ENCODE peak calls at places on chromosome 5, in four cellular contexts. N is transverse colon, O is H1, Q is stomach. U is an unnamed sample.

GRCh38 chr5:16616536-16617271 is at the start of gene RETREG1:
- DNase-seq in N (peak), O (peak), Q (peak), U (peak)

GRCh38 chr5:139371482-139372435 is 11.3 kb downstream of the SLC23A1 start:
- DNase-seq in N (no peak), O (no peak), Q (no peak), U (no peak)

GRCh38 chr5:129664336-129664937 is 83.5 kb upstream of the MINAR2 start:
- DNase-seq in N (peak), O (peak), Q (peak), U (peak)

GRCh38 chr5:1779021-1779680 is 20.5 kb downstream of the MRPL36 start:
- DNase-seq in N (no peak), O (no peak), Q (no peak), U (no peak)

GRCh38 chr5:149153751-149154610 is 12.7 kb downstream of the ABLIM3 start:
- DNase-seq in N (no peak), O (no peak), Q (no peak), U (no peak)

GRCh38 chr5:179307931-179308471 is 37.3 kb downstream of the ADAMTS2 start:
- DNase-seq in N (no peak), O (no peak), Q (no peak), U (no peak)

GRCh38 chr5:168607946-168608345 is 28.8 kb upstream of the PANK3 start:
- DNase-seq in N (no peak), O (no peak), Q (no peak), U (no peak)

GRCh38 chr5:56128166-56128565 is 105.0 kb downstream of the ANKRD55 start:
- DNase-seq in N (no peak), O (no peak), Q (peak), U (no peak)

GRCh38 chr5:138018844-138019243 is 14.0 kb downstream of the FAM13B start:
- DNase-seq in N (no peak), O (no peak), Q (no peak), U (no peak)

GRCh38 chr5:112957970-112958773 is 18.4 kb upstream of the DCP2 start:
- DNase-seq in N (peak), O (no peak), Q (peak), U (no peak)

GRCh38 chr5:139422307-139422893 is 16.9 kb downstream of the DNAJC18 start:
- DNase-seq in N (no peak), O (peak), Q (no peak), U (peak)

GRCh38 chr5:42005561-42006153 is 80.6 kb downstream of the FBXO4 start:
- DNase-seq in N (no peak), O (no peak), Q (no peak), U (peak)

GRCh38 chr5:53170748-53171349 is 61.3 kb upstream of the MOCS2 start:
- DNase-seq in N (peak), O (no peak), Q (no peak), U (peak)

GRCh38 chr5:43852276-43852675 is 249.3 kb downstream of the NNT start:
- DNase-seq in N (no peak), O (no peak), Q (no peak), U (no peak)

GRCh38 chr5:172886974-172887491 is 53.0 kb downstream of the ERGIC1 start:
- DNase-seq in N (peak), O (no peak), Q (peak), U (no peak)

GRCh38 chr5:135186662-135187522 is 152.9 kb upstream of the PITX1 start:
- DNase-seq in N (no peak), O (peak), Q (no peak), U (no peak)

GRCh38 chr5:79136618-79137017 is 25.0 kb downstream of the BHMT start:
- DNase-seq in N (no peak), O (no peak), Q (no peak), U (no peak)

GRCh38 chr5:42992035-42992570 is 48.0 kb downstream of the ANXA2R start:
- DNase-seq in N (peak), O (peak), Q (peak), U (peak)

GRCh38 chr5:56516936-56517521 is 283.9 kb upstream of the ANKRD55 start:
- DNase-seq in N (no peak), O (no peak), Q (peak), U (peak)

GRCh38 chr5:155129513-155129880 is 115.9 kb downstream of the KIF4B start:
- DNase-seq in N (no peak), O (no peak), Q (no peak), U (no peak)

GRCh38 chr5:98928802-98929122 is at the start of gene CHD1:
- DNase-seq in N (peak), O (peak), Q (peak), U (peak)

GRCh38 chr5:98927988-98928801 is 612 bp downstream of the CHD1 start:
- DNase-seq in N (peak), O (peak), Q (peak), U (peak)

GRCh38 chr5:98929123-98929981 is 545 bp upstream of the CHD1 start:
- DNase-seq in N (peak), O (peak), Q (peak), U (peak)

GRCh38 chr5:98929982-98930355 is 1.2 kb upstream of the CHD1 start:
- DNase-seq in N (peak), O (no peak), Q (no peak), U (no peak)

GRCh38 chr5:98927242-98927987 is 1.4 kb downstream of the CHD1 start:
- DNase-seq in N (peak), O (no peak), Q (no peak), U (peak)
- TF ChIP-seq POLR2AphosphoS5 in N (peak), O (no peak), Q (peak), U (no peak)

GRCh38 chr5:164253764-164254163 is 748.3 kb downstream of the MAT2B start:
- DNase-seq in N (no peak), O (no peak), Q (no peak), U (no peak)
- TF ChIP-seq POLR2AphosphoS5 in N (no peak), O (no peak), Q (no peak), U (no peak)

GRCh38 chr5:77418601-77419591 is 73.2 kb downstream of the WDR41 start:
- DNase-seq in N (no peak), O (no peak), Q (no peak), U (no peak)
- TF ChIP-seq POLR2AphosphoS5 in N (no peak), O (no peak), Q (no peak), U (no peak)

DNA sequence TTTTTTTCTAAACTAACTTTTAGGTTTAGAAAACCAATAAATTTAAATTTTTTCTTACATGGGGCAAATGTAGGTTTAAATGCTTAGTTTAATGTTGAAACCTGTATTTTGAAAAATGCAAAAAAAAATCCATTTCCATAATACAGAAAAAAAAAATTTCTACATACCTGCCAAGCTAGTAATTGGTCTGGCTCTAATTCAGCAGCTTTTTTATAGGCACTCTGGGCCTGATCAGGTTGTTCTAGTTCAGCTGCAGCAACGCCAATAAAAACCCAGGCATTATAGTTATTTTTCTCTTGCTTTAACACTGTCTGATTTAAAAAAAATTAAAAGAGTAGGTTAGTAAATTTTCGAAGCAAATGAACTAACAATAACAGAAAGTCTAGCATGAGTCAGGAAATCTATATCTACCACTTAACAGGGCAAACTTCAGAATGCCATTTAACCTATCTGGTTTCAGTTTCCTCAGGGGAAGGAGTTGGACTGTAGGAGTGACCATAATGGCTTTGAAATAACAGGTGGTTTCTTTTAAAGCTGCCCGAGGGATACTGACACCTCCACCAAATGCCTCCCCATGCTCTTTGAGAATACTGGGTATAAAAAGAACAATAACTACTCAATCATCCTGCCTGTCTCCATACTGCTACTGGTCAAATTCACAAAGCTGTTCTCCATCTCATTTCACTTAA is 11.6 kb downstream of the SKIC3 start:
- DNase-seq in N (no peak), O (no peak), Q (no peak), U (no peak)
- TF ChIP-seq POLR2AphosphoS5 in N (no peak), O (no peak), Q (no peak), U (no peak)

DNA sequence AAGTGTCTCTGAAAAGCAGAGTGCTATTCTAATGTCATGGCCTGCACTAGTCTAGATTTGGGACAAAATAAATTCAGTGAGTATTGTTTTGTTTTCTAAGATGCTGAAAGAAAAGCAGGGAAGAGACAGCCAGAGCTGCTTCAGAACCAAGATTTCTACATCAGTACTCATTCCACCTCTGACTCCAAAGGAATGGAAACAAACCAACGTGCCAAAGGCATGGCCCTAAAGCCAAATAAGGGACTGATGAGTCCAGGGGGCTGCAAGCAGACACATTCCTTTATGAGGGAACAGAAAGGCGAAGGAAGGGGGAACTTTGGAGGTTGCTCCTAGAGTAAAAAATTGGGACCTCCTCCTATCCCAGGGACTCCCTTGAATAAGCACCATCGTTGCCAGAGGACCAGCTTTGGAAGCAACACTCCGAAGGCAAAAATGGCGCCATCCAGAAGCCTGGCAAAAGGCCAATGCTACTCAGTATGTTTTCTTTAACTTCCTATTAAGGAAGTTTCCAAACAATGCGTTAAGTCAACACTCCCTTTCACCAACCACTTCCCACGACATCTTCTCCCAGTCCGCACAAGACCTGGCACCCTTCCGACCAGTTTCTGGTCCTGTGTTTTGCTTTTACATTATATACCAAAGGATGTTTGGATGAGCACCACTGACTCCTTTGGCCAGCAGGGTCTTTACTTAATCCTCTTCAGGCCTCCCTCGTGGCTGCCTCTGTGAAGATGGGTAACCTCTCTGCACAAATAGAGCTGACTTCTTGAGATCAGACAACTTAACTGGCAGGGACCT is 31.6 kb downstream of the ADAM19 start:
- DNase-seq in N (no peak), O (no peak), Q (no peak), U (no peak)
- TF ChIP-seq POLR2AphosphoS5 in N (no peak), O (no peak), Q (peak), U (no peak)

GRCh38 chr5:146199216-146199815 is 4.1 kb upstream of the RBM27 start:
- DNase-seq in N (no peak), O (no peak), Q (no peak), U (no peak)
- TF ChIP-seq POLR2AphosphoS5 in N (no peak), O (no peak), Q (no peak), U (no peak)

DNA sequence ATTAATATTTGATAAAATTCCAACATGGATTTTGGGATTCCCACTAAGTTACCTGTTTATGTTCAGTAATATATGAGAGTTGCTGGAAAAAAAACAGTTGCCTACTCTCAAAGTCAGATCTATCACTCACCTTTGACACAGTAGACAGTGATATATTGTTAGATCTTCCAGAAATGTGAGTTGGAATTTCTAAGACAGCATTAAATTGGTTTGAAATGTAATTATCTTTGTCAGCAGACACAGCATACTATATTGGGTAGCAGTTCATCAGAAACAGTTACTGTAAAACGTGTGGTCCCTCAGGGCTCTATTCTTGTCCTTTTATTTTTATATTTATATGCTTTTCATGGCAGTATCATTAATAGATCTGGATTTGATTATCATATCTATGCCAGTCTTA is 433.6 kb upstream of the ARRDC3 start:
- DNase-seq in N (no peak), O (no peak), Q (no peak), U (no peak)
- TF ChIP-seq POLR2AphosphoS5 in N (no peak), O (no peak), Q (no peak), U (no peak)

GRCh38 chr5:34923694-34924461 is 5.5 kb upstream of the DNAJC21 start:
- DNase-seq in N (no peak), O (no peak), Q (no peak), U (no peak)
- TF ChIP-seq POLR2AphosphoS5 in N (no peak), O (no peak), Q (no peak), U (peak)

GRCh38 chr5:91898865-91899264 is 515.7 kb upstream of the ARRDC3 start:
- DNase-seq in N (no peak), O (no peak), Q (no peak), U (no peak)
- TF ChIP-seq POLR2AphosphoS5 in N (no peak), O (no peak), Q (no peak), U (no peak)